ENCODE peak calls at places on chromosomes 12 and 14, in ten cellular contexts. One of them, this sample, is unnamed.

GRCh38 chr12:22083167-22083566 is 37.1 kb downstream of the CMAS start:
- DNase-seq in HepG2: peak; percentile 16
- DNase-seq in pancreas: no peak
- DNase-seq in PC-9: peak; percentile 17
- DNase-seq in CD8-positive, alpha-beta memory T cell: peak; percentile 5
- DNase-seq in CD4-positive, alpha-beta T cell: no peak
- DNase-seq in PC-3: peak; percentile 46
- DNase-seq in aorta: no peak
- DNase-seq in H9: no peak
- DNase-seq in RWPE1: peak; percentile 17
- DNase-seq in this sample: no peak

GRCh38 chr12:114676142-114676741 is 7.7 kb downstream of the TBX3 start:
- DNase-seq in pancreas: no peak
- DNase-seq in CD4-positive, alpha-beta T cell: no peak
- DNase-seq in H9: peak; percentile 41
- DNase-seq in PC-9: no peak
- DNase-seq in PC-3: peak; percentile 45
- DNase-seq in aorta: no peak
- DNase-seq in HepG2: no peak
- DNase-seq in RWPE1: no peak
- DNase-seq in CD8-positive, alpha-beta memory T cell: no peak
- DNase-seq in this sample: no peak

GRCh38 chr12:6058481-6059161 is 65.8 kb downstream of the VWF start:
- DNase-seq in H9: no peak
- DNase-seq in PC-9: no peak
- DNase-seq in pancreas: no peak
- DNase-seq in CD4-positive, alpha-beta T cell: no peak
- DNase-seq in aorta: no peak
- DNase-seq in PC-3: no peak
- DNase-seq in CD8-positive, alpha-beta memory T cell: no peak
- DNase-seq in RWPE1: no peak
- DNase-seq in HepG2: peak; percentile 62
- DNase-seq in this sample: no peak

GRCh38 chr12:3777206-3777809 is 24.4 kb upstream of the CRACR2A start:
- DNase-seq in CD4-positive, alpha-beta T cell: no peak
- DNase-seq in RWPE1: peak; percentile 42
- DNase-seq in HepG2: peak; percentile 30
- DNase-seq in PC-9: peak; percentile 5
- DNase-seq in PC-3: peak; percentile 64
- DNase-seq in CD8-positive, alpha-beta memory T cell: no peak
- DNase-seq in pancreas: no peak
- DNase-seq in H9: no peak
- DNase-seq in aorta: no peak
- DNase-seq in this sample: no peak

GRCh38 chr12:2113501-2113912 is 60.7 kb downstream of the CACNA1C start:
- DNase-seq in PC-9: no peak
- DNase-seq in PC-3: no peak
- DNase-seq in H9: no peak
- DNase-seq in CD8-positive, alpha-beta memory T cell: no peak
- DNase-seq in pancreas: no peak
- DNase-seq in RWPE1: no peak
- DNase-seq in aorta: peak; percentile 43
- DNase-seq in CD4-positive, alpha-beta T cell: no peak
- DNase-seq in HepG2: no peak
- DNase-seq in this sample: no peak

GRCh38 chr12:115433014-115433634 is 749.1 kb upstream of the TBX3 start:
- DNase-seq in CD8-positive, alpha-beta memory T cell: no peak
- DNase-seq in pancreas: no peak
- DNase-seq in PC-3: no peak
- DNase-seq in H9: peak; percentile 66
- DNase-seq in RWPE1: no peak
- DNase-seq in CD4-positive, alpha-beta T cell: no peak
- DNase-seq in PC-9: no peak
- DNase-seq in HepG2: peak; percentile 88
- DNase-seq in aorta: no peak
- DNase-seq in this sample: no peak

GRCh38 chr14:90058876-90059458 is 2.8 kb upstream of the KCNK13 start:
- DNase-seq in CD4-positive, alpha-beta T cell: no peak
- DNase-seq in H9: no peak
- DNase-seq in HepG2: no peak
- DNase-seq in PC-9: no peak
- DNase-seq in RWPE1: no peak
- DNase-seq in CD8-positive, alpha-beta memory T cell: no peak
- DNase-seq in aorta: no peak
- DNase-seq in pancreas: no peak
- DNase-seq in PC-3: no peak
- DNase-seq in this sample: no peak

GRCh38 chr14:67536087-67536486 is 3.0 kb downstream of the PLEKHH1 start:
- DNase-seq in PC-3: no peak
- DNase-seq in CD4-positive, alpha-beta T cell: no peak
- DNase-seq in HepG2: no peak
- DNase-seq in RWPE1: no peak
- DNase-seq in H9: no peak
- DNase-seq in PC-9: no peak
- DNase-seq in aorta: no peak
- DNase-seq in pancreas: no peak
- DNase-seq in CD8-positive, alpha-beta memory T cell: no peak
- DNase-seq in this sample: no peak

GRCh38 chr14:64419003-64419402 is 30.9 kb downstream of the MTHFD1 start:
- DNase-seq in PC-9: no peak
- DNase-seq in HepG2: no peak
- DNase-seq in PC-3: no peak
- DNase-seq in pancreas: no peak
- DNase-seq in H9: no peak
- DNase-seq in RWPE1: no peak
- DNase-seq in aorta: no peak
- DNase-seq in CD4-positive, alpha-beta T cell: no peak
- DNase-seq in CD8-positive, alpha-beta memory T cell: no peak
- DNase-seq in this sample: no peak

GRCh38 chr14:64412237-64412636 is 24.1 kb downstream of the MTHFD1 start:
- DNase-seq in pancreas: no peak
- DNase-seq in H9: no peak
- DNase-seq in HepG2: no peak
- DNase-seq in PC-3: no peak
- DNase-seq in RWPE1: no peak
- DNase-seq in CD4-positive, alpha-beta T cell: no peak
- DNase-seq in PC-9: no peak
- DNase-seq in aorta: no peak
- DNase-seq in CD8-positive, alpha-beta memory T cell: no peak
- DNase-seq in this sample: no peak

GRCh38 chr14:64417042-64417770 is 29.1 kb downstream of the MTHFD1 start:
- DNase-seq in PC-3: peak; percentile 15
- DNase-seq in H9: no peak
- DNase-seq in PC-9: no peak
- DNase-seq in aorta: no peak
- DNase-seq in pancreas: no peak
- DNase-seq in HepG2: no peak
- DNase-seq in RWPE1: no peak
- DNase-seq in CD4-positive, alpha-beta T cell: no peak
- DNase-seq in CD8-positive, alpha-beta memory T cell: no peak
- DNase-seq in this sample: no peak

GRCh38 chr14:64417771-64418125 is 29.6 kb downstream of the MTHFD1 start:
- DNase-seq in pancreas: no peak
- DNase-seq in aorta: no peak
- DNase-seq in HepG2: no peak
- DNase-seq in RWPE1: no peak
- DNase-seq in PC-9: no peak
- DNase-seq in H9: no peak
- DNase-seq in PC-3: no peak
- DNase-seq in CD4-positive, alpha-beta T cell: no peak
- DNase-seq in CD8-positive, alpha-beta memory T cell: no peak
- DNase-seq in this sample: no peak

GRCh38 chr14:64416348-64416932 is 28.3 kb downstream of the MTHFD1 start:
- DNase-seq in aorta: no peak
- DNase-seq in RWPE1: no peak
- DNase-seq in CD8-positive, alpha-beta memory T cell: no peak
- DNase-seq in CD4-positive, alpha-beta T cell: no peak
- DNase-seq in PC-9: no peak
- DNase-seq in H9: no peak
- DNase-seq in PC-3: no peak
- DNase-seq in HepG2: no peak
- DNase-seq in pancreas: no peak
- DNase-seq in this sample: no peak
- H3K27ac ChIP-seq in aorta: no peak overlapping the region
- H3K27ac ChIP-seq in RWPE1: no peak overlapping the region
- H3K27ac ChIP-seq in CD8-positive, alpha-beta memory T cell: no peak overlapping the region
- H3K27ac ChIP-seq in CD4-positive, alpha-beta T cell: no peak overlapping the region
- H3K27ac ChIP-seq in PC-9: no peak overlapping the region
- H3K27ac ChIP-seq in H9: no peak overlapping the region
- H3K27ac ChIP-seq in PC-3: no peak overlapping the region
- H3K27ac ChIP-seq in HepG2: no peak overlapping the region
- H3K27ac ChIP-seq in pancreas: no peak overlapping the region
- H3K27ac ChIP-seq in this sample: no peak overlapping the region

DNA sequence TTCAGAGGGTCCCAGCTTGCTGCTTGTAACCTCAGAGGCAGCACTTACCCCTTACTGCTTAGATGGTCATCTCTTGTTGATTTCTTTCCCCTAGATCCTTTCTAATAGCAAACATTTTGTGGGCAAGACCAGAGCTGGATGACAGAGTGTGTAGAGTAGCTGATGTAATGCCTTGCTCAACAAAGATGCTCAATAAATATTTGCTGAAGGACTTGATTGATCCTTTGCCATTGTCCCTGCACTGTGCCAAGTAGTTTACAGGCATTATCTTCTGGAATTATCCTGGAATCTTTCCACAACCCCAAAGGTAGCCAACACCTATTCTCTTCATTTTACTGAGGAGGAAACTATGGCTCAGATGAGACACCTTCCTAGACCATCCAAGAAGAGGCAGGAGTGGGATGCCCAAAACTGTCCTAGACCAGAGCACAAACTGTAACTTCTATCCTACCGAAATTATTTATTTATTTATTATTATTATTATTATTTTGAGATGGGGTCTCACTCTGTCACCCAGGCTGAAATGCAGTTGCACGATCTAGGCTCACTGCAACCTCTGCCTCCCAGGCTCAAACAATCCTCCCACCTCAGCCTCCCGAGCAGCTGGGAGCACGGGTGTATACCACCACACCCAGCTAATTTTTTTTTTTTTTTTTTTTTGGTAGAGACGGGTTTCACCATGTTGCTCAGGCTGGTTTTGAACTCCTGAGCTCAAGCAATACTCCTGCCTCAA is 1.4 kb downstream of the MMAB start:
- DNase-seq in CD4-positive, alpha-beta T cell: no peak
- DNase-seq in CD8-positive, alpha-beta memory T cell: no peak
- DNase-seq in HepG2: no peak
- DNase-seq in H9: no peak
- DNase-seq in PC-9: no peak
- DNase-seq in PC-3: no peak
- DNase-seq in pancreas: no peak
- DNase-seq in RWPE1: no peak
- DNase-seq in aorta: peak; percentile 9
- DNase-seq in this sample: peak; percentile 20
- H3K27ac ChIP-seq in CD4-positive, alpha-beta T cell: no peak overlapping the region
- H3K27ac ChIP-seq in CD8-positive, alpha-beta memory T cell: no peak overlapping the region
- H3K27ac ChIP-seq in HepG2: peak overlapping the region; percentile 83
- H3K27ac ChIP-seq in H9: no peak overlapping the region
- H3K27ac ChIP-seq in PC-9: no peak overlapping the region
- H3K27ac ChIP-seq in PC-3: no peak overlapping the region
- H3K27ac ChIP-seq in pancreas: no peak overlapping the region
- H3K27ac ChIP-seq in RWPE1: peak overlapping the region; percentile 12
- H3K27ac ChIP-seq in aorta: no peak overlapping the region
- H3K27ac ChIP-seq in this sample: no peak overlapping the region

GRCh38 chr14:105023144-105023543 is 2.3 kb upstream of the CDCA4 start:
- DNase-seq in CD8-positive, alpha-beta memory T cell: no peak
- DNase-seq in pancreas: no peak
- DNase-seq in aorta: no peak
- DNase-seq in CD4-positive, alpha-beta T cell: no peak
- DNase-seq in PC-9: no peak
- DNase-seq in HepG2: no peak
- DNase-seq in PC-3: peak; percentile 51
- DNase-seq in RWPE1: no peak
- DNase-seq in H9: no peak
- DNase-seq in this sample: no peak

GRCh38 chr14:105021656-105022275 is 883 bp upstream of the CDCA4 start:
- DNase-seq in HepG2: peak; percentile 47
- DNase-seq in RWPE1: no peak
- DNase-seq in aorta: no peak
- DNase-seq in PC-3: peak; percentile 21
- DNase-seq in pancreas: no peak
- DNase-seq in H9: peak; percentile 62
- DNase-seq in CD8-positive, alpha-beta memory T cell: peak; percentile 24
- DNase-seq in PC-9: no peak
- DNase-seq in CD4-positive, alpha-beta T cell: peak; percentile 7
- DNase-seq in this sample: peak; percentile 63

GRCh38 chr14:105020815-105021655 is at the start of gene CDCA4:
- DNase-seq in pancreas: peak; percentile 99
- DNase-seq in H9: peak; percentile 96
- DNase-seq in PC-3: peak; percentile 98
- DNase-seq in PC-9: peak; percentile 93
- DNase-seq in HepG2: peak; percentile 88
- DNase-seq in RWPE1: peak; percentile 97
- DNase-seq in aorta: peak; percentile 98
- DNase-seq in CD8-positive, alpha-beta memory T cell: peak; percentile 96
- DNase-seq in CD4-positive, alpha-beta T cell: peak; percentile 98
- DNase-seq in this sample: peak; percentile 97

GRCh38 chr14:105023791-105024480 is 3.1 kb upstream of the CDCA4 start:
- DNase-seq in PC-9: no peak
- DNase-seq in CD8-positive, alpha-beta memory T cell: no peak
- DNase-seq in PC-3: peak; percentile 91
- DNase-seq in H9: no peak
- DNase-seq in CD4-positive, alpha-beta T cell: no peak
- DNase-seq in RWPE1: peak; percentile 57
- DNase-seq in aorta: no peak
- DNase-seq in pancreas: no peak
- DNase-seq in HepG2: no peak
- DNase-seq in this sample: no peak

GRCh38 chr14:105022276-105022670 is 1.4 kb upstream of the CDCA4 start:
- DNase-seq in PC-9: no peak
- DNase-seq in HepG2: no peak
- DNase-seq in CD4-positive, alpha-beta T cell: no peak
- DNase-seq in H9: no peak
- DNase-seq in CD8-positive, alpha-beta memory T cell: no peak
- DNase-seq in pancreas: no peak
- DNase-seq in PC-3: peak; percentile 53
- DNase-seq in RWPE1: no peak
- DNase-seq in aorta: no peak
- DNase-seq in this sample: no peak
- H3K27ac ChIP-seq in PC-9: peak overlapping the region; percentile 95
- H3K27ac ChIP-seq in HepG2: no peak overlapping the region
- H3K27ac ChIP-seq in CD4-positive, alpha-beta T cell: no peak overlapping the region
- H3K27ac ChIP-seq in H9: no peak overlapping the region
- H3K27ac ChIP-seq in CD8-positive, alpha-beta memory T cell: no peak overlapping the region
- H3K27ac ChIP-seq in pancreas: no peak overlapping the region
- H3K27ac ChIP-seq in PC-3: peak overlapping the region; percentile 98
- H3K27ac ChIP-seq in RWPE1: peak overlapping the region; percentile 94
- H3K27ac ChIP-seq in aorta: no peak overlapping the region
- H3K27ac ChIP-seq in this sample: no peak overlapping the region

GRCh38 chr12:112927925-112928324 is 10.3 kb upstream of the OAS3 start:
- DNase-seq in aorta: no peak
- DNase-seq in CD4-positive, alpha-beta T cell: no peak
- DNase-seq in PC-3: no peak
- DNase-seq in CD8-positive, alpha-beta memory T cell: no peak
- DNase-seq in H9: no peak
- DNase-seq in RWPE1: no peak
- DNase-seq in HepG2: no peak
- DNase-seq in PC-9: no peak
- DNase-seq in pancreas: no peak
- DNase-seq in this sample: no peak

GRCh38 chr12:112928978-112929377 is 9.3 kb upstream of the OAS3 start:
- DNase-seq in CD8-positive, alpha-beta memory T cell: no peak
- DNase-seq in CD4-positive, alpha-beta T cell: no peak
- DNase-seq in HepG2: no peak
- DNase-seq in PC-3: no peak
- DNase-seq in H9: no peak
- DNase-seq in pancreas: no peak
- DNase-seq in aorta: no peak
- DNase-seq in RWPE1: no peak
- DNase-seq in PC-9: no peak
- DNase-seq in this sample: no peak

GRCh38 chr12:112927475-112927874 is 10.8 kb upstream of the OAS3 start:
- DNase-seq in CD8-positive, alpha-beta memory T cell: no peak
- DNase-seq in H9: no peak
- DNase-seq in aorta: no peak
- DNase-seq in RWPE1: no peak
- DNase-seq in PC-9: no peak
- DNase-seq in pancreas: no peak
- DNase-seq in CD4-positive, alpha-beta T cell: no peak
- DNase-seq in HepG2: no peak
- DNase-seq in PC-3: no peak
- DNase-seq in this sample: no peak

GRCh38 chr12:112929715-112930114 is 8.6 kb upstream of the OAS3 start:
- DNase-seq in CD8-positive, alpha-beta memory T cell: no peak
- DNase-seq in CD4-positive, alpha-beta T cell: no peak
- DNase-seq in PC-3: no peak
- DNase-seq in RWPE1: no peak
- DNase-seq in aorta: no peak
- DNase-seq in HepG2: no peak
- DNase-seq in H9: no peak
- DNase-seq in pancreas: no peak
- DNase-seq in PC-9: no peak
- DNase-seq in this sample: no peak

DNA sequence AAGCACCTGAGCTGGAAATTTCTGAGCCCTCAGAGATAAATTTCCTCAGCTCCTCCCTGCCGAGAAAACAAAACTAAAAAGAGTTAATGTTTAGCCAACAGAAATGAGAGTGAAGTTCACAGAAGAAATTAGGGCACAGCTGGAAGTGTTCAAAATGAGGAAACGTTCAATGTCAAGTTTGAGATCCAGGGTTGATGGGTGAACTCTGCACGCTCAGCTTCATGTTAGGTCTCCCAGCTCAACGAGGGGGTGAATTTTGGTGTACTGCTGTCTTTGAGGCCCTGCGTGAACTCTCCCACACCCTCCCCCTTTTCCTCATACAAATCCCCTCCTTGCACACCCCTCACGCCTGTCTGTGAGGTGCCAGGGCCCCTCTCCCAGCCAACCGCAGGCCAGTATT is 13.3 kb upstream of the OAS3 start:
- DNase-seq in pancreas: no peak
- DNase-seq in aorta: no peak
- DNase-seq in CD4-positive, alpha-beta T cell: no peak
- DNase-seq in H9: no peak
- DNase-seq in PC-9: no peak
- DNase-seq in CD8-positive, alpha-beta memory T cell: no peak
- DNase-seq in HepG2: peak; percentile 56
- DNase-seq in RWPE1: no peak
- DNase-seq in PC-3: no peak
- DNase-seq in this sample: no peak
- H3K27ac ChIP-seq in pancreas: peak overlapping the region; percentile 7
- H3K27ac ChIP-seq in aorta: no peak overlapping the region
- H3K27ac ChIP-seq in CD4-positive, alpha-beta T cell: no peak overlapping the region
- H3K27ac ChIP-seq in H9: no peak overlapping the region
- H3K27ac ChIP-seq in PC-9: no peak overlapping the region
- H3K27ac ChIP-seq in CD8-positive, alpha-beta memory T cell: no peak overlapping the region
- H3K27ac ChIP-seq in HepG2: no peak overlapping the region
- H3K27ac ChIP-seq in RWPE1: no peak overlapping the region
- H3K27ac ChIP-seq in PC-3: no peak overlapping the region
- H3K27ac ChIP-seq in this sample: no peak overlapping the region

This sample was measured in lower lobe of right lung.